ENCODE peak calls at places on chromosome 4, in five cellular contexts. W is astrocyte of the spinal cord; P is fibroblast of mammary gland; V is upper lobe of right lung; M is natural killer cell treated with Interleukin-12 subunit alpha and Interleukin-12 subunit beta and Interleukin-15 and Interleukin-18, amount 100 ng/mL, for 72 hours. K is an unnamed sample.

GRCh38 chr4:118395057-118395679 is 42.4 kb upstream of the PRSS12 start:
- DNase-seq in W (no peak), P (no peak), V (no peak), M (no peak), K (no peak)

GRCh38 chr4:8081171-8081570 is 77.4 kb downstream of the ABLIM2 start:
- DNase-seq in W (no peak), P (no peak), V (no peak), M (no peak), K (no peak)

GRCh38 chr4:83149885-83150562 is 35.5 kb upstream of the PLAC8 start:
- DNase-seq in W (no peak), P (no peak), V (no peak), M (no peak), K (no peak)

GRCh38 chr4:149552601-149553000 is 263.0 kb downstream of the IQCM start:
- DNase-seq in W (no peak), P (no peak), V (no peak), M (no peak), K (no peak)

GRCh38 chr4:28427306-28428085 is 1566.9 kb downstream of the STIM2 start:
- DNase-seq in W (no peak), P (no peak), V (no peak), M (no peak), K (no peak)

GRCh38 chr4:1009647-1010521 is 1.5 kb upstream of the FGFRL1 start:
- DNase-seq in W (peak; percentile 32), P (peak; percentile 33), V (peak; percentile 89), M (peak; percentile 81), K (peak; percentile 17)

GRCh38 chr4:70571772-70572171 is 20.3 kb upstream of the AMBN start:
- DNase-seq in W (no peak), P (no peak), V (no peak), M (no peak), K (no peak)

GRCh38 chr4:182768821-182769220 is 148.4 kb downstream of the DCTD start:
- DNase-seq in W (peak; percentile 27), P (no peak), V (no peak), M (no peak), K (no peak)

GRCh38 chr4:54440394-54441223 is 211.5 kb downstream of the PDGFRA start:
- DNase-seq in W (peak; percentile 48), P (peak; percentile 56), V (no peak), M (no peak), K (peak; percentile 19)

GRCh38 chr4:90069151-90069550 is 58.0 kb upstream of the CCSER1 start:
- DNase-seq in W (peak; percentile 56), P (no peak), V (no peak), M (no peak), K (peak; percentile 84)

GRCh38 chr4:46329118-46329976 is 60.6 kb downstream of the GABRA2 start:
- DNase-seq in W (peak; percentile 30), P (peak; percentile 44), V (no peak), M (no peak), K (peak; percentile 73)

GRCh38 chr4:172892300-172892699 is 276.3 kb upstream of the GALNT7 start:
- DNase-seq in W (peak; percentile 3), P (peak; percentile 40), V (no peak), M (no peak), K (peak; percentile 65)

GRCh38 chr4:15755781-15756180 is 22.3 kb upstream of the CD38 start:
- DNase-seq in W (no peak), P (no peak), V (no peak), M (no peak), K (no peak)

GRCh38 chr4:105895324-105895608 is at the start of gene NPNT:
- DNase-seq in W (no peak), P (no peak), V (no peak), M (no peak), K (no peak)

GRCh38 chr4:1049591-1049905 is 38.1 kb downstream of the FGFRL1 start:
- DNase-seq in W (no peak), P (no peak), V (peak; percentile 61), M (peak; percentile 51), K (no peak)

GRCh38 chr4:186808635-186809018 is 85.0 kb upstream of the FAT1 start:
- DNase-seq in W (peak; percentile 78), P (peak; percentile 92), V (no peak), M (no peak), K (no peak)

GRCh38 chr4:128661529-128661928 is 148.0 kb upstream of the JADE1 start:
- DNase-seq in W (no peak), P (no peak), V (no peak), M (no peak), K (no peak)

GRCh38 chr4:23278845-23279244 is 586.1 kb downstream of the GBA3 start:
- DNase-seq in W (no peak), P (no peak), V (no peak), M (no peak), K (no peak)

K was measured in HT1080.